ENCODE peak calls at places on chromosome 3, in eight cellular contexts. G is aorta; R is A549; F is naive thymus-derived CD4-positive, alpha-beta T cell; L is uterus; O is sigmoid colon; A is stomach; C is Panc1. Z is an unnamed sample.

GRCh38 chr3:179720196-179720595 is 67.4 kb downstream of the USP13 start:
- DNase-seq in G (no peak), R (no peak), F (no peak), L (no peak), O (no peak), A (no peak), C (no peak), Z (no peak)

GRCh38 chr3:58203541-58203940 is 7.2 kb downstream of the DNASE1L3 start:
- DNase-seq in G (no peak), R (no peak), F (no peak), L (no peak), O (no peak), A (no peak), C (no peak), Z (no peak)

GRCh38 chr3:136074546-136074945 is 109.0 kb downstream of the PPP2R3A start:
- DNase-seq in G (no peak), R (no peak), F (no peak), L (no peak), O (no peak), A (no peak), C (no peak), Z (no peak)

GRCh38 chr3:151599103-151599672 is 134.5 kb upstream of the AADACL2 start:
- DNase-seq in G (no peak), R (no peak), F (no peak), L (no peak), O (no peak), A (no peak), C (no peak), Z (no peak)

GRCh38 chr3:176776622-176777021 is 420.7 kb downstream of the TBL1XR1 start:
- DNase-seq in G (no peak), R (no peak), F (no peak), L (no peak), O (no peak), A (no peak), C (no peak), Z (no peak)

GRCh38 chr3:24521306-24522154 is 26.9 kb upstream of the THRB start:
- DNase-seq in G (peak; percentile 77), R (peak; percentile 35), F (no peak), L (peak; percentile 27), O (peak; percentile 80), A (peak; percentile 65), C (no peak), Z (peak; percentile 90)

GRCh38 chr3:153614563-153614962 is 452.5 kb downstream of the RAP2B start:
- DNase-seq in G (no peak), R (no peak), F (no peak), L (no peak), O (no peak), A (no peak), C (no peak), Z (no peak)

GRCh38 chr3:19931180-19931692 is 2.8 kb downstream of the EFHB start:
- DNase-seq in G (no peak), R (no peak), F (no peak), L (no peak), O (no peak), A (no peak), C (no peak), Z (no peak)

GRCh38 chr3:193563999-193564398 is 9.3 kb upstream of the ATP13A4 start:
- DNase-seq in G (no peak), R (no peak), F (no peak), L (no peak), O (no peak), A (peak; percentile 66), C (no peak), Z (no peak)

GRCh38 chr3:40801276-40801675 is 276.5 kb downstream of the ZNF621 start:
- DNase-seq in G (no peak), R (no peak), F (no peak), L (no peak), O (no peak), A (no peak), C (no peak), Z (no peak)

GRCh38 chr3:123006587-123006986 is 21.0 kb downstream of the SEMA5B start:
- DNase-seq in G (no peak), R (no peak), F (no peak), L (no peak), O (no peak), A (no peak), C (no peak), Z (no peak)

GRCh38 chr3:142211034-142211433 is 14.4 kb downstream of the GK5 start:
- DNase-seq in G (no peak), R (no peak), F (peak; percentile 7), L (no peak), O (no peak), A (no peak), C (no peak), Z (no peak)

GRCh38 chr3:188526057-188526456 is 372.1 kb downstream of the LPP start:
- DNase-seq in G (peak; percentile 55), R (no peak), F (no peak), L (no peak), O (peak; percentile 75), A (no peak), C (no peak), Z (no peak)

GRCh38 chr3:194431553-194431952 is 32.5 kb upstream of the GP5 start:
- DNase-seq in G (no peak), R (no peak), F (no peak), L (no peak), O (no peak), A (no peak), C (no peak), Z (no peak)

GRCh38 chr3:183391460-183391859 is 37.0 kb downstream of the MCF2L2 start:
- DNase-seq in G (no peak), R (no peak), F (no peak), L (no peak), O (no peak), A (no peak), C (no peak), Z (no peak)
- H3K4me1 ChIP-seq in G (no peaks in the 10 kb centered on the region), R (no peaks in the 10 kb centered on the region), F (no peaks in the 10 kb centered on the region), L (no peaks in the 10 kb centered on the region), O (no peaks in the 10 kb centered on the region), A (no peaks in the 10 kb centered on the region), C (no peaks in the 10 kb centered on the region), Z (no peaks in the 10 kb centered on the region)

DNA sequence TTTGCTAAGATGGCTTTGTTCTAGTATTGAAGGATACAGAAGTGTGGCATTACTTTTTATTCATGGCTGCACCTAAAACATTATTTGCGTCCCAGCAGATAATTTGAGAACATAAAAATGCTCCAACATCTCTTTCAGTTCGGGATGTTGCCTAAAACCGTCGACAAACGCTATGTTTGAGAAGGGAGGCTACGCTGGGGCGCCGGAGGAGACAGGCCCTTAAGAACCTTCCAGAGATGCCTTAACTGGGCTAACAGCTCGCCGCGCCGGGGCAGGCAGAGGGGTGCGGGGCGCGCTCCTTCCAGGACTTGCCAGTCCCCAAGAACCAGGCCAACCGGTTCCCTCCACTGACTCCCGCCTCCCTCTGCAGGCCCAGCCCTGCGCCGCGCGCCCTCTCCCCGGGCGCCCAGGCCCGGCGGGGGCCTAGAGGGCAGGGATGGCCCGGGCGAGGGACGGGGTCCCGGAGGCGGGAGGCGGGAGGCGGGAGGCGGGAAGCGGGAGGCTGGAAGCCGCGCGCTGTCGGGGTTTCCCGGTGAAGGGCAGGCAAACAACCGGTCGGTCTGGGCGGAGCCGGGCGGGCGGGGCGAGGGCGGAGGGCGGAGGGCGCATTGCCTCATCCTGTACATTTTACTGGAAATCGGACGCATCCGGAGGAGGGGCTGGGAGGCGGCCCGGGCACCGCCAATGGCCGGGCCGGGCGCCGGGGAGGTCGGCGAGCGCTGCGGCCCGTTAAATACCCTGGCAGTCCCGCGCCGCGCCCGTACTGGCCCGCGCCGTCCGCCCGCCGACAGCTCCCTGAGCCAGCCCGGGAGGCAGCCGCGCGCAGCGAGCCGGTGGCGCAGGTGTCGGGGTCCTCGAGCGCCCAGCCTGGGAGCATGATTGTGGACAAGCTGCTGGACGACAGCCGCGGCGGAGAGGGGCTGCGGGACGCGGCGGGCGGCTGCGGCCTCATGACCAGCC is at the start of gene NFKBIZ:
- DNase-seq in G (peak; percentile 98), R (peak; percentile 91), F (peak; percentile 89), L (peak; percentile 97), O (peak; percentile 98), A (peak; percentile 96), C (no peak), Z (peak; percentile 99)
- H3K4me1 ChIP-seq in G (peaks cover 5% of the 10 kb centered on the region), R (peaks cover 38% of the 10 kb centered on the region), F (peaks cover 26% of the 10 kb centered on the region), L (peaks cover 8% of the 10 kb centered on the region), O (peaks cover 35% of the 10 kb centered on the region), A (peaks cover 50% of the 10 kb centered on the region), C (peaks cover 18% of the 10 kb centered on the region), Z (peaks cover 28% of the 10 kb centered on the region)

GRCh38 chr3:81749285-81749684 is 12.2 kb downstream of the GBE1 start:
- DNase-seq in G (no peak), R (no peak), F (no peak), L (no peak), O (no peak), A (no peak), C (no peak), Z (no peak)
- H3K4me1 ChIP-seq in G (peaks cover 4% of the 10 kb centered on the region), R (peaks cover 37% of the 10 kb centered on the region), F (no peaks in the 10 kb centered on the region), L (peaks cover 7% of the 10 kb centered on the region), O (peaks cover 20% of the 10 kb centered on the region), A (peaks cover 9% of the 10 kb centered on the region), C (no peaks in the 10 kb centered on the region), Z (peaks cover 5% of the 10 kb centered on the region)

GRCh38 chr3:187066228-187066995 is 72.9 kb downstream of the RPL39L start:
- DNase-seq in G (no peak), R (peak; percentile 46), F (peak; percentile 59), L (no peak), O (no peak), A (no peak), C (no peak), Z (no peak)

GRCh38 chr3:187064210-187065115 is 74.8 kb downstream of the RPL39L start:
- DNase-seq in G (no peak), R (no peak), F (no peak), L (no peak), O (no peak), A (no peak), C (no peak), Z (no peak)

GRCh38 chr3:187061748-187062147 is 77.5 kb downstream of the RPL39L start:
- DNase-seq in G (no peak), R (no peak), F (no peak), L (no peak), O (no peak), A (no peak), C (no peak), Z (no peak)

GRCh38 chr3:187062526-187063177 is 76.6 kb downstream of the RPL39L start:
- DNase-seq in G (no peak), R (no peak), F (no peak), L (no peak), O (no peak), A (no peak), C (no peak), Z (no peak)

GRCh38 chr3:187063286-187064081 is 75.8 kb downstream of the RPL39L start:
- DNase-seq in G (no peak), R (no peak), F (peak; percentile 42), L (no peak), O (no peak), A (no peak), C (no peak), Z (no peak)
- H3K4me1 ChIP-seq in G (no peaks in the 10 kb centered on the region), R (peaks cover 36% of the 10 kb centered on the region), F (peaks cover 45% of the 10 kb centered on the region), L (no peaks in the 10 kb centered on the region), O (no peaks in the 10 kb centered on the region), A (peaks cover 29% of the 10 kb centered on the region), C (no peaks in the 10 kb centered on the region), Z (peaks cover 22% of the 10 kb centered on the region)

DNA sequence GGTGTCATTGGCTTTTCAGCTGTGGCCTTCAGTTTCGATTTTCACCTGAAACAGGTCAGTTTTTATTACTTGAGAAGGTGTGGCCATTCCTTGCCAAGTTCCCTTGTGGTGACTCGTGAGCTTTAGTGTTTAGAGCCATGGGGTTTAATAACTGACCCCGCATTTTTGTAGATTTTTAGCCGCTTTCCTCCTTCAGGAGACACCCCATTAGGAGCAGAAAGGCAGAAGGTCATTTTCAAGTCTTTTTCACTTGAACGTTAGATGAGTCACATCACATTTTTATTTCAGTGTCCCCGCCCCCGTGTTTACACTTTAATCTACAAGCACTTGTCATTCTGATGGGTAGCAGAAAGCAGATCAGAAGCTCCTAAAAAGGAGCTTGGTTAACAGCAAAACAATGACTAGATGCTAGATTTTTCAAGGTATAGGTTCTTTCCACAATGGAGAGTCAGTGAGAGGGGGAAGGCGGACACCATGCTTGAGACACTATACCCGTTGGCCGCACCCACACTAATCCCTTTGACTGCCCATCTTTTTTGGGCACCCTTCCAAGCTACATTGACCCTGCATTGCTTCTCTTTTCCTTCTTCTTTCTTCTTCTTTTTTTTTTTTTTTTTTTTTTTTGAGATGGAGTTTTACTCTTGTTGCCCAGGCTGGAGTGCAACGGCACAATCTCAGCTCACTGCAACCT is 132.7 kb downstream of the GHSR start:
- DNase-seq in G (no peak), R (peak; percentile 21), F (no peak), L (peak; percentile 90), O (peak; percentile 75), A (no peak), C (no peak), Z (no peak)
- H3K4me1 ChIP-seq in G (peaks cover 36% of the 10 kb centered on the region), R (peaks cover 47% of the 10 kb centered on the region), F (no peaks in the 10 kb centered on the region), L (peaks cover 50% of the 10 kb centered on the region), O (peaks cover 88% of the 10 kb centered on the region), A (peaks cover 70% of the 10 kb centered on the region), C (no peaks in the 10 kb centered on the region), Z (peaks cover 24% of the 10 kb centered on the region)

Z was measured in spleen.